ENCODE peak calls at places on chromosome 17, in nine cellular contexts. U, E, P, C, O, W, Z, I and X are unnamed samples.

GRCh38 chr17:42586514-42587230 is 9.1 kb upstream of the PSMC3IP start:
- DNase-seq in W (no peak), I (no peak), O (no peak), P (no peak), C (no peak), Z (no peak), E (no peak), U (no peak), X (no peak)

GRCh38 chr17:68172461-68172954 is 75.3 kb upstream of the AMZ2 start:
- DNase-seq in I (peak; percentile 83), Z (peak; percentile 82), E (peak; percentile 73), O (peak; percentile 75), U (peak; percentile 79), W (peak; percentile 63), C (peak; percentile 79), P (peak; percentile 82), X (peak; percentile 78)

GRCh38 chr17:80252871-80253270 is 7.8 kb upstream of the RNF213 start:
- DNase-seq in I (no peak), E (peak; percentile 41), Z (peak; percentile 83), O (no peak), C (peak; percentile 28), P (peak; percentile 92), W (peak; percentile 46), U (peak; percentile 82), X (peak; percentile 85)

GRCh38 chr17:5870231-5870953 is 199.8 kb upstream of the WSCD1 start:
- DNase-seq in Z (no peak), O (no peak), P (peak; percentile 37), I (no peak), W (no peak), C (no peak), U (no peak), E (no peak), X (no peak)

GRCh38 chr17:74954115-74954514 is 18.4 kb downstream of the OTOP3 start:
- DNase-seq in W (no peak), O (no peak), P (no peak), C (no peak), I (no peak), U (no peak), Z (no peak), E (no peak), X (no peak)

GRCh38 chr17:41559548-41559947 is 12.3 kb downstream of the KRT9 start:
- DNase-seq in E (no peak), I (no peak), O (no peak), W (no peak), P (no peak), C (no peak), Z (no peak), U (no peak), X (no peak)

GRCh38 chr17:2369039-2369438 is 31.7 kb downstream of the SGSM2 start:
- DNase-seq in C (no peak), E (no peak), Z (no peak), O (no peak), U (no peak), W (no peak), P (no peak), I (no peak), X (no peak)

GRCh38 chr17:1087381-1088241 is 90.7 kb downstream of the TIMM22 start:
- DNase-seq in Z (peak; percentile 91), P (no peak), I (peak; percentile 90), O (no peak), E (peak; percentile 50), C (peak; percentile 68), W (no peak), U (peak; percentile 92), X (peak; percentile 77)

GRCh38 chr17:67994827-67995567 is 1.3 kb downstream of the C17orf58 start:
- DNase-seq in I (peak; percentile 65), Z (peak; percentile 25), O (no peak), E (no peak), W (no peak), C (peak; percentile 39), U (peak; percentile 37), P (no peak), X (no peak)

GRCh38 chr17:78226055-78226751 is 5.2 kb upstream of the TMEM235 start:
- DNase-seq in C (no peak), W (no peak), E (no peak), U (no peak), I (no peak), O (no peak), P (no peak), Z (no peak), X (no peak)
- H3K36me3 ChIP-seq in C (no peaks in the 10 kb centered on the region), W (peaks cover 33% of the 10 kb centered on the region), E (no peaks in the 10 kb centered on the region), U (no peaks in the 10 kb centered on the region), I (no peaks in the 10 kb centered on the region), O (no peaks in the 10 kb centered on the region), P (peaks cover 39% of the 10 kb centered on the region), Z (no peaks in the 10 kb centered on the region), X (peaks cover 16% of the 10 kb centered on the region)

DNA sequence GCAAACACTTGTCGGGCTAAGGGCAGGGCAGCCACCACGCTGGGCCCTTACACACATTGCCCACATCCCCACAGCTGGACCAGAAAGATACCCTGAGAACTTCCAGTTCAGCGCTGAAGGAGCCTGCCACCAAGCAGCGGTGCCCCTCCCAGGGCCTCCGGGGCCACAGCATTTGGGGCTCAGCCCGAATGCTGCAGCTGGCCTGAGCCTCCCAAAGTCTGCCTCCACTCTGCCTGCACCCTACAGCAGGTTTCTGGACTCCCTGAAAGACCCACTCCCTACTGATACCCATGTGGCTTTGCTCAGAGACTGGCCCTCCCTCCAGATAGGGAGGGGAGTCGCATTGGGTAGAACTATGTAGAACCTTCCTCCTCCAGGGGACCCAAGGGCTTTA is 1.5 kb downstream of the MCRIP1 start:
- DNase-seq in E (no peak), O (no peak), C (no peak), I (no peak), U (no peak), P (no peak), Z (no peak), W (no peak), X (no peak)
- H3K4me3 ChIP-seq in E (no peak overlapping the region), O (no peak overlapping the region), C (peak overlapping the region; percentile 69), I (no peak overlapping the region), U (no peak overlapping the region), P (peak overlapping the region; percentile 79), Z (peak overlapping the region; percentile 80), W (peak overlapping the region; percentile 78), X (peak overlapping the region; percentile 84)

DNA sequence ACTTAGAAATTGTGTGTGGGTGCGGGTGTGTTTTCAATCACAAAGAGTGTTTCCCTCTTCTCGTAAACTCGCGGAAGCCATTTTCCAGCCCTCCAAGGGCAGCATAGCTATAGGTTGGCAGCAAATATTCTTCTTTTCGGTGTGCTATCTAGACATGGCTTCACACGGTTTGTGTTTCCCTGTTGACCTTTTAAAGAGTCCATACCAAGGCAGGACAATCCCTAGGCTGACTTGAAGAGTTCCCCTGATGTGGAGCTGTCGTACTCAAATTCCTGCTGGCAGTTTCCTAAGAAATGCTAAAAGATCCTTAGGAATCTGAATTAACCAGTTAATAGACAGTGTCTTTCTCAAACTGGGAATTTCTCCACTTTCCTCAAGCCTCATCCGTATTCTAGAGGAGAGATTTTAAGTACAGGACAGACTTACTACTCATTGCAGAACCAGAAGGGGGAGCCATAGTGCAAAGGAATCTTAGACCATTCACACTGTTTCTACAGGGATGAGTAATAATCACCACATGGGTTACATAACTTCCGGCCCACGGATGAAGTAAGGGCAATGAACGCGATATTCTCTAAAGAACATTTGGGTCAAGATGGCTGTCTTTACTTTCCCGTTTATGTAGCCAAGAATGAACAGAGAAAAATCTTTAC is 288.6 kb upstream of the ELAC2 start:
- DNase-seq in Z (no peak), C (no peak), O (no peak), P (peak; percentile 57), E (peak; percentile 77), I (no peak), W (peak; percentile 81), U (peak; percentile 44), X (peak; percentile 58)
- TF ChIP-seq CTCF in Z (peak; percentile 17), C (no peak), O (peak; percentile 31), P (peak; percentile 69), E (peak; percentile 70), I (no peak), W (peak; percentile 78), U (peak; percentile 57), X (peak; percentile 75)

GRCh38 chr17:44216674-44217073 is 2.8 kb downstream of the UBTF start:
- DNase-seq in P (no peak), I (no peak), Z (no peak), W (no peak), U (no peak), O (no peak), C (no peak), E (no peak), X (no peak)
- H3K36me3 ChIP-seq in P (peaks cover 60% of the 10 kb centered on the region), I (peaks cover 27% of the 10 kb centered on the region), Z (peaks cover 24% of the 10 kb centered on the region), W (peaks cover 35% of the 10 kb centered on the region), U (peaks cover 24% of the 10 kb centered on the region), O (peaks cover 33% of the 10 kb centered on the region), C (peaks cover 40% of the 10 kb centered on the region), E (peaks cover 30% of the 10 kb centered on the region), X (peaks cover 43% of the 10 kb centered on the region)

DNA sequence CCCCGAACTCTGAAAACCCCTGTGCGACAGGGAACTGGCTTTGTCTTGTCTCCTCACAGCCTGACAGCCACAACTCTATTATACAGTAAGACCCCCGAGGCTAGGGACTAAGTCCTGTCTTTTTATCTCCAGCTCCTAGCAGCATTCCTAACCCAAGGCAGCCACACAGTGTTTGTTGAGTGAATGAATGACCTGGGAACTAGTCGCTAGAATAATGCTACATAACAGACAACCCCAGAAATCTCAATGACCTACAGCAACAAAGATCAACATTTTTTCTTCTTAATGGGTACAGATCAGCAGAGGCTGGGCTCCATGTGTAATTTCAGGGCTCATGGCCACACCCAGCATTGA is 71.4 kb upstream of the TNRC6C start:
- DNase-seq in P (no peak), U (no peak), C (no peak), W (no peak), E (no peak), O (no peak), I (no peak), Z (no peak), X (no peak)
- H3K4me3 ChIP-seq in P (no peak overlapping the region), U (no peak overlapping the region), C (peak overlapping the region; percentile 50), W (no peak overlapping the region), E (peak overlapping the region; percentile 37), O (peak overlapping the region; percentile 54), I (peak overlapping the region; percentile 54), Z (peak overlapping the region; percentile 57), X (peak overlapping the region; percentile 56)